ENCODE peak calls at places on chromosomes 5 and 9, in seven cellular contexts. One of them, this sample, is unnamed. For H3K27me3, the result is how much of the 10 kb centered on the place peaks cover.

GRCh38 chr9:134690946-134691694 is 49.5 kb downstream of the COL5A1 start:
- DNase-seq in gastrocnemius medialis: no peak
- DNase-seq in heart left ventricle: peak
- DNase-seq in GM23248: peak
- DNase-seq in dorsolateral prefrontal cortex: no peak
- DNase-seq in tibial nerve: no peak
- DNase-seq in GM12878: no peak
- DNase-seq in this sample: no peak

GRCh38 chr9:116154334-116154975 is 864 bp downstream of the PAPPA start:
- DNase-seq in gastrocnemius medialis: no peak
- DNase-seq in dorsolateral prefrontal cortex: no peak
- DNase-seq in GM23248: peak
- DNase-seq in heart left ventricle: no peak
- DNase-seq in GM12878: no peak
- DNase-seq in tibial nerve: no peak
- DNase-seq in this sample: no peak

GRCh38 chr5:32735512-32735911 is 24.4 kb downstream of the NPR3 start:
- DNase-seq in GM23248: no peak
- DNase-seq in dorsolateral prefrontal cortex: no peak
- DNase-seq in GM12878: no peak
- DNase-seq in heart left ventricle: no peak
- DNase-seq in gastrocnemius medialis: no peak
- DNase-seq in tibial nerve: no peak
- DNase-seq in this sample: no peak

GRCh38 chr9:81477669-81478068 is 211.7 kb downstream of the TLE1 start:
- DNase-seq in tibial nerve: no peak
- DNase-seq in gastrocnemius medialis: no peak
- DNase-seq in GM12878: no peak
- DNase-seq in GM23248: peak
- DNase-seq in heart left ventricle: no peak
- DNase-seq in dorsolateral prefrontal cortex: no peak
- DNase-seq in this sample: no peak

GRCh38 chr9:90970603-90971002 is 169.0 kb downstream of the SYK start:
- DNase-seq in gastrocnemius medialis: no peak
- DNase-seq in tibial nerve: no peak
- DNase-seq in heart left ventricle: no peak
- DNase-seq in GM23248: peak
- DNase-seq in GM12878: no peak
- DNase-seq in dorsolateral prefrontal cortex: no peak
- DNase-seq in this sample: no peak

GRCh38 chr5:71719092-71719964 is at the start of gene CARTPT:
- DNase-seq in heart left ventricle: no peak
- DNase-seq in gastrocnemius medialis: no peak
- DNase-seq in tibial nerve: no peak
- DNase-seq in GM23248: peak
- DNase-seq in GM12878: no peak
- DNase-seq in dorsolateral prefrontal cortex: no peak
- DNase-seq in this sample: no peak

GRCh38 chr5:33401482-33402390 is 39.0 kb upstream of the TARS1 start:
- DNase-seq in heart left ventricle: no peak
- DNase-seq in GM23248: peak
- DNase-seq in GM12878: no peak
- DNase-seq in tibial nerve: no peak
- DNase-seq in dorsolateral prefrontal cortex: no peak
- DNase-seq in gastrocnemius medialis: no peak
- DNase-seq in this sample: no peak

GRCh38 chr5:76657683-76658311 is 34.6 kb upstream of the F2RL2 start:
- DNase-seq in heart left ventricle: no peak
- DNase-seq in dorsolateral prefrontal cortex: no peak
- DNase-seq in tibial nerve: no peak
- DNase-seq in GM12878: no peak
- DNase-seq in GM23248: no peak
- DNase-seq in gastrocnemius medialis: no peak
- DNase-seq in this sample: no peak

GRCh38 chr9:3809724-3810123 is 283.9 kb upstream of the RFX3 start:
- DNase-seq in GM12878: peak
- DNase-seq in tibial nerve: no peak
- DNase-seq in heart left ventricle: no peak
- DNase-seq in gastrocnemius medialis: no peak
- DNase-seq in GM23248: peak
- DNase-seq in dorsolateral prefrontal cortex: no peak
- DNase-seq in this sample: no peak

GRCh38 chr9:71638627-71639026 is 129.7 kb downstream of the CEMIP2 start:
- DNase-seq in GM12878: no peak
- DNase-seq in gastrocnemius medialis: peak
- DNase-seq in dorsolateral prefrontal cortex: peak
- DNase-seq in heart left ventricle: peak
- DNase-seq in GM23248: no peak
- DNase-seq in tibial nerve: no peak
- DNase-seq in this sample: no peak

GRCh38 chr9:34086889-34087288 is 38.2 kb upstream of the UBAP2 start:
- DNase-seq in tibial nerve: no peak
- DNase-seq in GM23248: no peak
- DNase-seq in gastrocnemius medialis: no peak
- DNase-seq in GM12878: no peak
- DNase-seq in dorsolateral prefrontal cortex: peak
- DNase-seq in heart left ventricle: no peak
- DNase-seq in this sample: no peak

GRCh38 chr5:1351156-1351555 is 6.3 kb upstream of the CLPTM1L start:
- DNase-seq in tibial nerve: no peak
- DNase-seq in GM12878: no peak
- DNase-seq in dorsolateral prefrontal cortex: peak
- DNase-seq in GM23248: no peak
- DNase-seq in gastrocnemius medialis: no peak
- DNase-seq in heart left ventricle: no peak
- DNase-seq in this sample: no peak

GRCh38 chr5:178249191-178249989 is 16.8 kb upstream of the PHYKPL start:
- DNase-seq in GM12878: no peak
- DNase-seq in heart left ventricle: no peak
- DNase-seq in gastrocnemius medialis: no peak
- DNase-seq in dorsolateral prefrontal cortex: no peak
- DNase-seq in tibial nerve: no peak
- DNase-seq in GM23248: peak
- DNase-seq in this sample: peak

GRCh38 chr5:457195-457961 is 14.4 kb downstream of the EXOC3 start:
- DNase-seq in GM23248: no peak
- DNase-seq in GM12878: no peak
- DNase-seq in tibial nerve: no peak
- DNase-seq in gastrocnemius medialis: peak
- DNase-seq in dorsolateral prefrontal cortex: no peak
- DNase-seq in heart left ventricle: no peak
- DNase-seq in this sample: no peak

GRCh38 chr5:133792025-133792424 is 176.4 kb downstream of the C5orf15 start:
- DNase-seq in dorsolateral prefrontal cortex: no peak
- DNase-seq in gastrocnemius medialis: no peak
- DNase-seq in GM23248: no peak
- DNase-seq in GM12878: no peak
- DNase-seq in heart left ventricle: no peak
- DNase-seq in tibial nerve: no peak
- DNase-seq in this sample: no peak

GRCh38 chr9:132472199-132472598 is 62.2 kb downstream of the CFAP77 start:
- DNase-seq in heart left ventricle: no peak
- DNase-seq in tibial nerve: no peak
- DNase-seq in gastrocnemius medialis: no peak
- DNase-seq in GM12878: no peak
- DNase-seq in GM23248: no peak
- DNase-seq in dorsolateral prefrontal cortex: no peak
- DNase-seq in this sample: no peak

GRCh38 chr9:103183569-103184191 is 188.5 kb downstream of the CYLC2 start:
- DNase-seq in GM12878: no peak
- DNase-seq in heart left ventricle: peak
- DNase-seq in gastrocnemius medialis: no peak
- DNase-seq in GM23248: no peak
- DNase-seq in dorsolateral prefrontal cortex: no peak
- DNase-seq in tibial nerve: no peak
- DNase-seq in this sample: no peak

GRCh38 chr9:95197692-95198271 is 119.7 kb downstream of the FANCC start:
- DNase-seq in dorsolateral prefrontal cortex: no peak
- DNase-seq in heart left ventricle: no peak
- DNase-seq in gastrocnemius medialis: no peak
- DNase-seq in GM23248: peak
- DNase-seq in tibial nerve: no peak
- DNase-seq in GM12878: no peak
- DNase-seq in this sample: no peak

GRCh38 chr9:116096046-116096445 is 57.5 kb upstream of the PAPPA start:
- DNase-seq in tibial nerve: no peak
- DNase-seq in heart left ventricle: no peak
- DNase-seq in dorsolateral prefrontal cortex: no peak
- DNase-seq in GM12878: no peak
- DNase-seq in GM23248: peak
- DNase-seq in gastrocnemius medialis: no peak
- DNase-seq in this sample: no peak

GRCh38 chr5:179270581-179271300 is 74.5 kb downstream of the ADAMTS2 start:
- DNase-seq in GM23248: peak
- DNase-seq in tibial nerve: peak
- DNase-seq in GM12878: no peak
- DNase-seq in gastrocnemius medialis: peak
- DNase-seq in heart left ventricle: no peak
- DNase-seq in dorsolateral prefrontal cortex: no peak
- DNase-seq in this sample: no peak

GRCh38 chr5:141677415-141677814 is 4.6 kb downstream of the ARAP3 start:
- DNase-seq in GM23248: no peak
- DNase-seq in gastrocnemius medialis: no peak
- DNase-seq in GM12878: no peak
- DNase-seq in tibial nerve: no peak
- DNase-seq in heart left ventricle: no peak
- DNase-seq in dorsolateral prefrontal cortex: no peak
- DNase-seq in this sample: no peak

DNA sequence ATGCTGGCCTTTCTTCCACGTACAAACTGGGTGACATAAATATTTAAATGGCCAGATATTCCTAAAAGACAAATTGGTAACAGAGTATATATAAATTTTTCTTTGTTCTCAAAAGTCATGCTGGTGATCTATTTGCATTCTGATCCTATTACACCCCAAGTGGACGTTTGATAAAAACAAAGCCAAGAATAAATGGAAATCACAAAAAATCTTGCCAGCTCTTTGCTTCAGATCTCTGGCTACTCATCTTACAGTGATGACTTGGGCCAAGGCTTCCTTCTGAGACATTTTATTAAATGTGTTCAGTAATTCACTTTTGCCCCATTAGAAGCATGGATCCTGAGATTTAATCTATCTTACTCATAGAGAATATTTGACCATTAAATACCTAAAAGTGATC is 444.3 kb upstream of the PIK3R1 start:
- DNase-seq in gastrocnemius medialis: no peak
- DNase-seq in dorsolateral prefrontal cortex: no peak
- DNase-seq in tibial nerve: no peak
- DNase-seq in GM12878: no peak
- DNase-seq in heart left ventricle: no peak
- DNase-seq in GM23248: no peak
- DNase-seq in this sample: no peak
- H3K4me3 ChIP-seq in gastrocnemius medialis: no peak
- H3K4me3 ChIP-seq in dorsolateral prefrontal cortex: no peak
- H3K4me3 ChIP-seq in tibial nerve: no peak
- H3K4me3 ChIP-seq in GM12878: no peak
- H3K4me3 ChIP-seq in heart left ventricle: no peak
- H3K4me3 ChIP-seq in GM23248: no peak
- H3K4me3 ChIP-seq in this sample: no peak

DNA sequence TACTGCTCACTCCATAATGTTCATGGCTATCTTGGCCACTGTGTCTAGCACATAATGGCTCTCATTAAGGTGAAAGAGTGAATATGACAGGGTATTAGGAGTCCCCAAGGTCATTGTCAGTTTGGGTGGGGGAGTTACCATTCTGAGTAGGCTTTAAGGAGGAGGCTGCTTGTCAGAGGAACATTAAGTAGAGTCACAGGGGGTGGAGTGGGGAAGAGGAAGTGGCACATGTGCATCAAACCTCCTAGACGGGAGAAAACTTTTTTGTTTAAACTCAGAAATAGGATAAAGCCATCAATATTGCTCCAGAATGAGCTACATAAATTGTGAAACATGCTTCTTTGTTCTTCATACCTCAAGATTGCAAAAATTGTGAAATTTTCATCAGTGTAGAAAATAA is 45.5 kb downstream of the DAB2IP start:
- DNase-seq in gastrocnemius medialis: no peak
- DNase-seq in dorsolateral prefrontal cortex: no peak
- DNase-seq in GM23248: no peak
- DNase-seq in heart left ventricle: no peak
- DNase-seq in GM12878: no peak
- DNase-seq in tibial nerve: no peak
- DNase-seq in this sample: no peak
- H3K27ac ChIP-seq in gastrocnemius medialis: no peak
- H3K27ac ChIP-seq in dorsolateral prefrontal cortex: no peak
- H3K27ac ChIP-seq in GM23248: no peak
- H3K27ac ChIP-seq in heart left ventricle: no peak
- H3K27ac ChIP-seq in GM12878: no peak
- H3K27ac ChIP-seq in tibial nerve: no peak
- H3K27ac ChIP-seq in this sample: no peak

GRCh38 chr5:66582499-66582898 is 13.7 kb upstream of the MAST4 start:
- DNase-seq in gastrocnemius medialis: no peak
- DNase-seq in tibial nerve: no peak
- DNase-seq in heart left ventricle: no peak
- DNase-seq in GM23248: peak
- DNase-seq in dorsolateral prefrontal cortex: no peak
- DNase-seq in GM12878: no peak
- DNase-seq in this sample: no peak
- H3K27me3 ChIP-seq in gastrocnemius medialis: under half
- H3K27me3 ChIP-seq in tibial nerve: under half
- H3K27me3 ChIP-seq in heart left ventricle: under half
- H3K27me3 ChIP-seq in GM23248: under half
- H3K27me3 ChIP-seq in dorsolateral prefrontal cortex: under half
- H3K27me3 ChIP-seq in GM12878: under half
- H3K27me3 ChIP-seq in this sample: under half

GRCh38 chr5:34545164-34545563 is 111.0 kb upstream of the RAI14 start:
- DNase-seq in GM23248: no peak
- DNase-seq in dorsolateral prefrontal cortex: no peak
- DNase-seq in heart left ventricle: no peak
- DNase-seq in GM12878: no peak
- DNase-seq in gastrocnemius medialis: no peak
- DNase-seq in tibial nerve: no peak
- DNase-seq in this sample: no peak

GRCh38 chr5:34550977-34551376 is 105.2 kb upstream of the RAI14 start:
- DNase-seq in heart left ventricle: no peak
- DNase-seq in GM23248: no peak
- DNase-seq in dorsolateral prefrontal cortex: no peak
- DNase-seq in gastrocnemius medialis: no peak
- DNase-seq in tibial nerve: no peak
- DNase-seq in GM12878: no peak
- DNase-seq in this sample: no peak

GRCh38 chr5:34550255-34550654 is 105.9 kb upstream of the RAI14 start:
- DNase-seq in tibial nerve: no peak
- DNase-seq in GM23248: no peak
- DNase-seq in GM12878: no peak
- DNase-seq in dorsolateral prefrontal cortex: no peak
- DNase-seq in gastrocnemius medialis: no peak
- DNase-seq in heart left ventricle: no peak
- DNase-seq in this sample: no peak

GRCh38 chr5:34547300-34548085 is 108.6 kb upstream of the RAI14 start:
- DNase-seq in GM12878: no peak
- DNase-seq in gastrocnemius medialis: no peak
- DNase-seq in dorsolateral prefrontal cortex: no peak
- DNase-seq in heart left ventricle: no peak
- DNase-seq in GM23248: no peak
- DNase-seq in tibial nerve: no peak
- DNase-seq in this sample: no peak

DNA sequence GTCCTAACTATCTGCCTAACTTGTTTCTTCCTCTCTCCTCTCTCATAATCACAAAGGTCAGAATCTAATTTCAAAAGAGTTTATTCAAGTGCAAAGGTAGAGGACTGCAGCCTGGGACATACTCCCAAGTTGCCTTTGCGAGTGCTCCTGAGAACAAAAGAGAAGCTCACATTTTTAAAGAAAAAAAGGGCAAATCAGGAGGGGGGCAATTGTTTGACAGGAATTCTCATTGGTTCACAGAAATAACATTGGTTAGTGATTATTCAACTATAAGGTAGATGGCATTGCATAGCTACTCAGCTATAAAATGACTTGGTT is 108.1 kb upstream of the RAI14 start:
- DNase-seq in heart left ventricle: no peak
- DNase-seq in tibial nerve: no peak
- DNase-seq in GM23248: no peak
- DNase-seq in GM12878: no peak
- DNase-seq in gastrocnemius medialis: no peak
- DNase-seq in dorsolateral prefrontal cortex: no peak
- DNase-seq in this sample: no peak
- H3K4me3 ChIP-seq in heart left ventricle: no peak
- H3K4me3 ChIP-seq in tibial nerve: no peak
- H3K4me3 ChIP-seq in GM23248: no peak
- H3K4me3 ChIP-seq in GM12878: no peak
- H3K4me3 ChIP-seq in gastrocnemius medialis: no peak
- H3K4me3 ChIP-seq in dorsolateral prefrontal cortex: no peak
- H3K4me3 ChIP-seq in this sample: no peak

This sample was measured in CD8-positive, alpha-beta T cell.